ENCODE peak calls at places on chromosomes 1 and 21, in four cellular contexts. One of them, this sample, is unnamed.

GRCh38 chr1:188499690-188500089 is 1670.9 kb downstream of the PLA2G4A start:
- DNase-seq in HepG2: no peak
- DNase-seq in WTC11: no peak
- DNase-seq in K562: no peak
- DNase-seq in this sample: no peak

GRCh38 chr1:165612062-165612461 is 19.0 kb upstream of the MGST3 start:
- DNase-seq in WTC11: no peak
- DNase-seq in K562: no peak
- DNase-seq in HepG2: no peak
- DNase-seq in this sample: no peak

GRCh38 chr1:178510155-178510554 is 2.8 kb upstream of the TEX35 start:
- DNase-seq in WTC11: no peak
- DNase-seq in HepG2: no peak
- DNase-seq in K562: no peak
- DNase-seq in this sample: no peak

GRCh38 chr1:194710671-194711070 is 1524.3 kb upstream of the B3GALT2 start:
- DNase-seq in HepG2: no peak
- DNase-seq in WTC11: no peak
- DNase-seq in K562: no peak
- DNase-seq in this sample: no peak

GRCh38 chr1:220922951-220923350 is 43.7 kb downstream of the HLX start:
- DNase-seq in HepG2: no peak
- DNase-seq in K562: no peak
- DNase-seq in WTC11: no peak
- DNase-seq in this sample: no peak

GRCh38 chr1:203083463-203083921 is 2.3 kb downstream of the MYOG start:
- DNase-seq in WTC11: no peak
- DNase-seq in HepG2: no peak
- DNase-seq in K562: peak; percentile 49
- DNase-seq in this sample: no peak

GRCh38 chr1:112546076-112546475 is 37.3 kb downstream of the WNT2B start:
- DNase-seq in WTC11: no peak
- DNase-seq in K562: no peak
- DNase-seq in HepG2: no peak
- DNase-seq in this sample: no peak

GRCh38 chr1:31216016-31216415 is 23.7 kb downstream of the NKAIN1 start:
- DNase-seq in HepG2: no peak
- DNase-seq in K562: no peak
- DNase-seq in WTC11: peak; percentile 44
- DNase-seq in this sample: no peak

GRCh38 chr21:14901482-14901958 is 163.3 kb downstream of the NRIP1 start:
- DNase-seq in WTC11: no peak
- DNase-seq in K562: no peak
- DNase-seq in HepG2: no peak
- DNase-seq in this sample: no peak

GRCh38 chr1:114234408-114235119 is 80.9 kb upstream of the SYT6 start:
- DNase-seq in K562: no peak
- DNase-seq in WTC11: no peak
- DNase-seq in HepG2: no peak
- DNase-seq in this sample: no peak

GRCh38 chr21:28872218-28872617 is 120.5 kb downstream of the LTN1 start:
- DNase-seq in WTC11: no peak
- DNase-seq in K562: no peak
- DNase-seq in HepG2: no peak
- DNase-seq in this sample: no peak

GRCh38 chr1:111489604-111490003 is 13.8 kb downstream of the ADORA3 start:
- DNase-seq in WTC11: no peak
- DNase-seq in HepG2: no peak
- DNase-seq in K562: no peak
- DNase-seq in this sample: no peak

GRCh38 chr1:44025816-44026215 is 5.4 kb downstream of the SLC6A9 start:
- DNase-seq in K562: no peak
- DNase-seq in WTC11: no peak
- DNase-seq in HepG2: no peak
- DNase-seq in this sample: no peak

GRCh38 chr1:202241376-202242079 is 47.9 kb downstream of the LGR6 start:
- DNase-seq in WTC11: no peak
- DNase-seq in K562: no peak
- DNase-seq in HepG2: no peak
- DNase-seq in this sample: no peak

GRCh38 chr1:155322953-155323728 is 2.4 kb downstream of the RUSC1 start:
- DNase-seq in HepG2: peak; percentile 91
- DNase-seq in K562: peak; percentile 89
- DNase-seq in WTC11: peak; percentile 94
- DNase-seq in this sample: peak; percentile 93

GRCh38 chr21:38341546-38342012 is 84.8 kb downstream of the KCNJ15 start:
- DNase-seq in HepG2: no peak
- DNase-seq in K562: no peak
- DNase-seq in WTC11: no peak
- DNase-seq in this sample: no peak

GRCh38 chr1:207088731-207089626 is at the start of gene C4BPB:
- DNase-seq in HepG2: peak; percentile 95
- DNase-seq in K562: no peak
- DNase-seq in WTC11: no peak
- DNase-seq in this sample: peak; percentile 29

GRCh38 chr1:246613131-246613758 is 47.0 kb downstream of the CNST start:
- DNase-seq in WTC11: no peak
- DNase-seq in K562: no peak
- DNase-seq in HepG2: no peak
- DNase-seq in this sample: no peak

GRCh38 chr1:53385276-53385932 is 57.5 kb upstream of the LRP8 start:
- DNase-seq in K562: no peak
- DNase-seq in WTC11: no peak
- DNase-seq in HepG2: no peak
- DNase-seq in this sample: no peak

GRCh38 chr1:51636765-51637522 is 20.1 kb downstream of the OSBPL9 start:
- DNase-seq in K562: no peak
- DNase-seq in WTC11: no peak
- DNase-seq in HepG2: no peak
- DNase-seq in this sample: peak; percentile 68

GRCh38 chr21:38448619-38449186 is 49.6 kb downstream of the ERG start:
- DNase-seq in HepG2: no peak
- DNase-seq in WTC11: peak; percentile 34
- DNase-seq in K562: no peak
- DNase-seq in this sample: no peak

GRCh38 chr1:199122532-199123311 is 483.9 kb downstream of the PTPRC start:
- DNase-seq in K562: no peak
- DNase-seq in HepG2: no peak
- DNase-seq in WTC11: no peak
- DNase-seq in this sample: no peak

GRCh38 chr1:58933599-58933926 is 149.7 kb upstream of the JUN start:
- DNase-seq in K562: no peak
- DNase-seq in WTC11: no peak
- DNase-seq in HepG2: peak; percentile 23
- DNase-seq in this sample: no peak

GRCh38 chr1:176595217-176595616 is 132.2 kb downstream of the PAPPA2 start:
- DNase-seq in K562: no peak
- DNase-seq in WTC11: no peak
- DNase-seq in HepG2: no peak
- DNase-seq in this sample: no peak

GRCh38 chr1:15994590-15995351 is 9.3 kb upstream of the SRARP start:
- DNase-seq in WTC11: peak; percentile 60
- DNase-seq in K562: peak; percentile 77
- DNase-seq in HepG2: peak; percentile 56
- DNase-seq in this sample: peak; percentile 64

GRCh38 chr1:168386949-168387586 is 106.4 kb downstream of the TBX19 start:
- DNase-seq in HepG2: no peak
- DNase-seq in WTC11: peak; percentile 73
- DNase-seq in K562: no peak
- DNase-seq in this sample: peak; percentile 45

GRCh38 chr21:44667612-44668011 is 885 bp upstream of the KRTAP12-2 start:
- DNase-seq in K562: no peak
- DNase-seq in HepG2: no peak
- DNase-seq in WTC11: no peak
- DNase-seq in this sample: no peak

GRCh38 chr21:32257952-32258785 is 20.7 kb downstream of the MIS18A start:
- DNase-seq in WTC11: peak; percentile 73
- DNase-seq in HepG2: peak; percentile 73
- DNase-seq in K562: peak; percentile 77
- DNase-seq in this sample: peak; percentile 47

GRCh38 chr1:6171546-6172124 is 8.5 kb downstream of the CHD5 start:
- DNase-seq in WTC11: peak; percentile 69
- DNase-seq in K562: peak; percentile 51
- DNase-seq in HepG2: peak; percentile 35
- DNase-seq in this sample: peak; percentile 33

GRCh38 chr1:5664906-5665875 is 327.0 kb downstream of the NPHP4 start:
- DNase-seq in HepG2: no peak
- DNase-seq in WTC11: no peak
- DNase-seq in K562: no peak
- DNase-seq in this sample: no peak

GRCh38 chr1:914253-914890 is 9.4 kb upstream of the SAMD11 start:
- DNase-seq in WTC11: no peak
- DNase-seq in HepG2: no peak
- DNase-seq in K562: no peak
- DNase-seq in this sample: no peak

GRCh38 chr1:232655746-232656085 is 25.8 kb upstream of the SIPA1L2 start:
- DNase-seq in HepG2: no peak
- DNase-seq in K562: no peak
- DNase-seq in WTC11: no peak
- DNase-seq in this sample: no peak

GRCh38 chr1:232648316-232648715 is 18.4 kb upstream of the SIPA1L2 start:
- DNase-seq in WTC11: no peak
- DNase-seq in K562: no peak
- DNase-seq in HepG2: no peak
- DNase-seq in this sample: no peak

GRCh38 chr1:232655041-232655745 is 25.3 kb upstream of the SIPA1L2 start:
- DNase-seq in K562: no peak
- DNase-seq in HepG2: no peak
- DNase-seq in WTC11: no peak
- DNase-seq in this sample: no peak

DNA sequence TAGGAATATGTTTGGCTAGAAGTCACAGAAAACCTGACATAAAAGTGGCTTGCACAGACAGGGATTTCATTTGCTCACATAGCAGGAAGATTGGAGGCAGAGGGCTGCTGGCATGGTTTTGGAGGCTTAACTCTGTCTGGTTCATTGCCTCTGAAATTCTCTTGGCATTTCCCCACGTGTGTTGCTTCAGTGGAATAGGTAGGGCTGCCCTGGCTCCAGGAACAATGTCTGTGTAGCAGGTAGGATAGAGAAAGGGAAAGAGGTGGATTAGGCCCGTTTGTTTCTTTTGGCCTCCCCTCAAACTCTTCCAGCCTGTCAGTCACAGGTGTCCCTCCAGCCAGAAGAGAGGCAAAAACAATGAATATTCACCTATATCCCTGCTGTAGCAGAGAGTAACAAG is 20.5 kb upstream of the SIPA1L2 start:
- DNase-seq in HepG2: no peak
- DNase-seq in K562: no peak
- DNase-seq in WTC11: no peak
- DNase-seq in this sample: no peak
- TF ChIP-seq HMGXB4 in HepG2: no peak
- TF ChIP-seq HMGXB4 in K562: no peak
- TF ChIP-seq HMGXB4 in WTC11: no peak
- TF ChIP-seq HMGXB4 in this sample: no peak

GRCh38 chr21:42040411-42041180 is 30.4 kb upstream of the ZBTB21 start:
- DNase-seq in K562: no peak
- DNase-seq in HepG2: peak; percentile 67
- DNase-seq in WTC11: no peak
- DNase-seq in this sample: peak; percentile 57
- TF ChIP-seq HMGXB4 in K562: no peak
- TF ChIP-seq HMGXB4 in HepG2: no peak
- TF ChIP-seq HMGXB4 in WTC11: no peak
- TF ChIP-seq HMGXB4 in this sample: no peak

GRCh38 chr1:107674486-107674885 is 290.5 kb downstream of the VAV3 start:
- DNase-seq in HepG2: no peak
- DNase-seq in WTC11: no peak
- DNase-seq in K562: no peak
- DNase-seq in this sample: no peak

GRCh38 chr1:107666493-107666892 is 298.5 kb downstream of the VAV3 start:
- DNase-seq in HepG2: no peak
- DNase-seq in WTC11: no peak
- DNase-seq in K562: no peak
- DNase-seq in this sample: no peak

GRCh38 chr1:107670397-107670796 is 294.6 kb downstream of the VAV3 start:
- DNase-seq in HepG2: no peak
- DNase-seq in WTC11: no peak
- DNase-seq in K562: no peak
- DNase-seq in this sample: no peak

GRCh38 chr1:107668762-107669161 is 296.2 kb downstream of the VAV3 start:
- DNase-seq in K562: no peak
- DNase-seq in WTC11: no peak
- DNase-seq in HepG2: no peak
- DNase-seq in this sample: no peak

GRCh38 chr1:107669996-107670395 is 295.0 kb downstream of the VAV3 start:
- DNase-seq in HepG2: no peak
- DNase-seq in K562: no peak
- DNase-seq in WTC11: no peak
- DNase-seq in this sample: no peak
- TF ChIP-seq HMGXB4 in HepG2: no peak
- TF ChIP-seq HMGXB4 in K562: no peak
- TF ChIP-seq HMGXB4 in WTC11: no peak
- TF ChIP-seq HMGXB4 in this sample: no peak

GRCh38 chr1:230141002-230141648 is 74.1 kb downstream of the GALNT2 start:
- DNase-seq in HepG2: no peak
- DNase-seq in WTC11: no peak
- DNase-seq in K562: no peak
- DNase-seq in this sample: no peak

GRCh38 chr1:230139306-230139705 is 72.3 kb downstream of the GALNT2 start:
- DNase-seq in WTC11: no peak
- DNase-seq in HepG2: no peak
- DNase-seq in K562: no peak
- DNase-seq in this sample: no peak

GRCh38 chr1:230140221-230141001 is 73.4 kb downstream of the GALNT2 start:
- DNase-seq in K562: no peak
- DNase-seq in WTC11: no peak
- DNase-seq in HepG2: no peak
- DNase-seq in this sample: no peak

GRCh38 chr1:230138561-230139239 is 71.7 kb downstream of the GALNT2 start:
- DNase-seq in K562: no peak
- DNase-seq in HepG2: no peak
- DNase-seq in WTC11: no peak
- DNase-seq in this sample: no peak

DNA sequence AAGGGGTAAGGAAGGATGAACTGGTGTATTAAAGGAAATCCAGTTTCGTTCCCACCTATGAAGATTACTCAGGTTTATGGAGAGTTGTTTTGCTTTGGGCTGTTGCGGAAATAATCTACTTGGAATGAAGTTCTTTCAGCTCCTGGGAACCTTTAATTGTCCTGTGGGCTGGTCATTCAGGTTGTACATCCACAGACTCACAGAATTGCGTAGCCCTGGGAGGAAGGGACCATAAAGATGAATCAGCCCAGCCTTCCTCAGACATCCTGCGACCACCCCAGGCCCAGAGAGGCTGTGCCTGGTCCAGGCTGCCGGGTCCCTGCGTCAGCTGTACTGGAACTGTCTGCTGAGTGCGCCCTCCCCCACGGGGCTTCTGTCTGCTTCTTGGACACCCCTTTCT is 72.7 kb downstream of the GALNT2 start:
- DNase-seq in K562: no peak
- DNase-seq in WTC11: no peak
- DNase-seq in HepG2: no peak
- DNase-seq in this sample: no peak
- TF ChIP-seq HMGXB4 in K562: no peak
- TF ChIP-seq HMGXB4 in WTC11: no peak
- TF ChIP-seq HMGXB4 in HepG2: no peak
- TF ChIP-seq HMGXB4 in this sample: no peak

This sample was measured in A549.